ENCODE peak calls at places on chromosomes 16 and 17, in six cellular contexts. X is upper lobe of right lung; L is activated CD4-positive, alpha-beta T cell treated with anti-CD3 and anti-CD28 coated beads for 48 hours; J is NCI-H510A; Y is GM04504; U is CD4-positive, alpha-beta T cell. T is an unnamed sample.

GRCh38 chr17:17028059-17028877 is 14.0 kb upstream of the MPRIP start:
- DNase-seq in X (peak; percentile 93), L (no peak), J (no peak), Y (no peak), U (no peak), T (no peak)

GRCh38 chr17:66183529-66183928 is 8.4 kb downstream of the CEP112 start:
- DNase-seq in X (no peak), L (no peak), J (no peak), Y (no peak), U (no peak), T (no peak)

GRCh38 chr17:57459286-57459915 is 203.1 kb downstream of the MSI2 start:
- DNase-seq in X (no peak), L (peak; percentile 64), J (peak; percentile 44), Y (no peak), U (no peak), T (no peak)

GRCh38 chr17:66474258-66474657 is 171.8 kb downstream of the PRKCA start:
- DNase-seq in X (no peak), L (no peak), J (no peak), Y (no peak), U (no peak), T (no peak)

GRCh38 chr17:36858119-36859002 is 78.9 kb upstream of the LHX1 start:
- DNase-seq in X (no peak), L (no peak), J (no peak), Y (no peak), U (no peak), T (no peak)

GRCh38 chr16:78353610-78354009 is 254.2 kb downstream of the WWOX start:
- DNase-seq in X (no peak), L (no peak), J (peak; percentile 43), Y (no peak), U (no peak), T (no peak)

GRCh38 chr16:78474762-78475161 is 375.3 kb downstream of the WWOX start:
- DNase-seq in X (no peak), L (no peak), J (no peak), Y (no peak), U (no peak), T (no peak)

GRCh38 chr16:67431077-67431804 is at the start of gene HSD11B2:
- DNase-seq in X (peak; percentile 83), L (peak; percentile 22), J (peak; percentile 70), Y (no peak), U (no peak), T (peak; percentile 42)

GRCh38 chr16:30747331-30747730 is 894 bp upstream of the PHKG2 start:
- DNase-seq in X (no peak), L (no peak), J (no peak), Y (peak; percentile 32), U (no peak), T (no peak)

GRCh38 chr16:1816396-1817275 is 10.0 kb downstream of the HAGH start:
- DNase-seq in X (no peak), L (no peak), J (no peak), Y (no peak), U (no peak), T (no peak)

GRCh38 chr16:60091076-60091475 is 1357.0 kb upstream of the GOT2 start:
- DNase-seq in X (no peak), L (no peak), J (no peak), Y (no peak), U (no peak), T (no peak)

GRCh38 chr17:83109793-83110645 is 30.6 kb downstream of the METRNL start:
- DNase-seq in X (peak; percentile 94), L (no peak), J (no peak), Y (peak; percentile 94), U (no peak), T (no peak)

GRCh38 chr16:64539811-64540210 is 582.1 kb downstream of the CDH11 start:
- DNase-seq in X (no peak), L (no peak), J (no peak), Y (no peak), U (no peak), T (no peak)

GRCh38 chr17:2062571-2063183 is 7.8 kb downstream of the HIC1 start:
- DNase-seq in X (no peak), L (no peak), J (no peak), Y (no peak), U (no peak), T (no peak)

GRCh38 chr16:27355610-27356009 is 41.8 kb downstream of the IL4R start:
- DNase-seq in X (peak; percentile 75), L (peak; percentile 72), J (no peak), Y (no peak), U (peak; percentile 43), T (no peak)

GRCh38 chr16:4945560-4946502 is 8.9 kb upstream of the PPL start:
- DNase-seq in X (peak; percentile 78), L (no peak), J (no peak), Y (no peak), U (no peak), T (no peak)

GRCh38 chr16:5622234-5622884 is 524.8 kb upstream of the EEF2KMT start:
- DNase-seq in X (no peak), L (no peak), J (no peak), Y (no peak), U (no peak), T (no peak)

GRCh38 chr17:77143306-77143705 is 2.5 kb downstream of the SEC14L1 start:
- DNase-seq in X (no peak), L (no peak), J (no peak), Y (no peak), U (no peak), T (no peak)

GRCh38 chr17:32305049-32305448 is 36.9 kb downstream of the C17orf75 start:
- DNase-seq in X (no peak), L (no peak), J (no peak), Y (no peak), U (no peak), T (no peak)

GRCh38 chr16:57264950-57265371 is 19.5 kb downstream of the PLLP start:
- DNase-seq in X (peak; percentile 92), L (no peak), J (peak; percentile 58), Y (no peak), U (no peak), T (no peak)

GRCh38 chr16:27448531-27449433 is 46.8 kb downstream of the IL21R start:
- DNase-seq in X (no peak), L (no peak), J (no peak), Y (no peak), U (no peak), T (no peak)

T was measured in activated B cell treated with CpG ODN at 0.5 μM for 24 hours.